ENCODE peak calls at places on chromosomes 13 and 19, in four cellular contexts. R is CD4-positive, alpha-beta T cell; N is activated CD4-positive, alpha-beta T cell treated with anti-CD3 and anti-CD28 coated beads, Interleukin-2, amount 10 ng/mL, durations not matched to agents 7 days and 5 days; Z is posterior cingulate gyrus. Y is an unnamed sample.

GRCh38 chr13:50126378-50127016 is 111.3 kb downstream of the KCNRG start:
- DNase-seq in R (no peak), N (peak; percentile 32), Z (no peak), Y (no peak)

GRCh38 chr19:55605637-55606470 is at the start of gene ZNF865:
- DNase-seq in R (peak; percentile 63), N (peak; percentile 76), Z (peak; percentile 73), Y (peak; percentile 87)

GRCh38 chr13:90839061-90839460 is 508.4 kb upstream of the MIR17HG start:
- DNase-seq in R (no peak), N (no peak), Z (no peak), Y (no peak)

GRCh38 chr19:48175578-48175977 is 5.1 kb downstream of the ZSWIM9 start:
- DNase-seq in R (no peak), N (no peak), Z (no peak), Y (no peak)

GRCh38 chr13:57629821-57630235 is 1.7 kb upstream of the PCDH17 start:
- DNase-seq in R (peak; percentile 33), N (no peak), Z (peak; percentile 97), Y (peak; percentile 99)

GRCh38 chr19:31613683-31614219 is 264.5 kb upstream of the TSHZ3 start:
- DNase-seq in R (no peak), N (no peak), Z (no peak), Y (no peak)

GRCh38 chr19:4338441-4339350 is at the start of gene STAP2:
- DNase-seq in R (no peak), N (peak; percentile 44), Z (no peak), Y (no peak)

GRCh38 chr13:42215578-42216421 is 56.2 kb upstream of the AKAP11 start:
- DNase-seq in R (no peak), N (peak; percentile 40), Z (no peak), Y (peak; percentile 32)

GRCh38 chr19:51407631-51408131 is 9.8 kb downstream of the SIGLEC10 start:
- DNase-seq in R (peak; percentile 11), N (peak; percentile 27), Z (no peak), Y (peak; percentile 53)

GRCh38 chr19:1163934-1164683 is 10.0 kb downstream of the SBNO2 start:
- DNase-seq in R (no peak), N (no peak), Z (no peak), Y (no peak)

GRCh38 chr19:46624958-46625661 is at the start of gene PTGIR:
- DNase-seq in R (no peak), N (peak; percentile 26), Z (no peak), Y (no peak)

GRCh38 chr19:49585023-49585422 is 3.9 kb downstream of the PRRG2 start:
- DNase-seq in R (no peak), N (no peak), Z (no peak), Y (no peak)

GRCh38 chr19:49442793-49443365 is 1.6 kb upstream of the SLC17A7 start:
- DNase-seq in R (peak; percentile 41), N (peak; percentile 73), Z (peak; percentile 52), Y (no peak)

GRCh38 chr13:94966380-94966779 is 254.0 kb upstream of the SOX21 start:
- DNase-seq in R (no peak), N (no peak), Z (no peak), Y (peak; percentile 20)

GRCh38 chr13:114132419-114133121 is at the start of gene RASA3:
- DNase-seq in R (peak; percentile 66), N (peak; percentile 63), Z (peak; percentile 67), Y (peak; percentile 79)

GRCh38 chr13:42973581-42973980 is 18.5 kb downstream of the EPSTI1 start:
- DNase-seq in R (no peak), N (no peak), Z (no peak), Y (no peak)

GRCh38 chr13:30143671-30144400 is 163.5 kb downstream of the KATNAL1 start:
- DNase-seq in R (no peak), N (no peak), Z (no peak), Y (no peak)

GRCh38 chr13:30108913-30109237 is 198.5 kb downstream of the KATNAL1 start:
- DNase-seq in R (no peak), N (no peak), Z (no peak), Y (no peak)

GRCh38 chr19:14127929-14128509 is 8.4 kb downstream of the ASF1B start:
- DNase-seq in R (no peak), N (no peak), Z (no peak), Y (peak; percentile 62)

GRCh38 chr13:29909975-29910674 is 59.7 kb upstream of the UBL3 start:
- DNase-seq in R (no peak), N (no peak), Z (no peak), Y (no peak)

GRCh38 chr19:14544977-14545715 is 15.8 kb downstream of the TECR start:
- DNase-seq in R (no peak), N (no peak), Z (peak; percentile 92), Y (peak; percentile 98)

GRCh38 chr19:51698296-51698695 is 5.2 kb downstream of the SPACA6 start:
- DNase-seq in R (no peak), N (no peak), Z (no peak), Y (no peak)

GRCh38 chr19:44746946-44747738 is 1.4 kb upstream of the BCL3 start:
- DNase-seq in R (peak; percentile 90), N (peak; percentile 82), Z (peak; percentile 64), Y (peak; percentile 78)

GRCh38 chr13:99740261-99740979 is 231.1 kb downstream of the ZIC5 start:
- DNase-seq in R (no peak), N (no peak), Z (no peak), Y (no peak)

GRCh38 chr13:89832827-89833226 is 1514.7 kb upstream of the MIR17HG start:
- DNase-seq in R (no peak), N (no peak), Z (no peak), Y (no peak)

GRCh38 chr19:41269571-41269970 is 5.4 kb downstream of the HNRNPUL1 start:
- DNase-seq in R (no peak), N (no peak), Z (no peak), Y (no peak)

GRCh38 chr19:2171349-2172145 is 7.8 kb downstream of the DOT1L start:
- DNase-seq in R (peak; percentile 53), N (peak; percentile 53), Z (no peak), Y (no peak)

GRCh38 chr13:42760949-42761348 is 20.4 kb upstream of the FAM216B start:
- DNase-seq in R (no peak), N (no peak), Z (no peak), Y (no peak)

GRCh38 chr13:77533875-77534788 is 1.4 kb upstream of the SCEL start:
- DNase-seq in R (no peak), N (no peak), Z (no peak), Y (no peak)